ENCODE peak calls at places on chromosomes 11 and 22, in seven cellular contexts. G is stomach, L is lower lobe of right lung, C is progenitor cell of endocrine pancreas, H is WTC11, O is nephron progenitor cell, P is MCF 10A. N is an unnamed sample.

GRCh38 chr11:27458182-27458581 is 14.4 kb downstream of the LGR4 start:
- DNase-seq in G (no peak), L (no peak), C (no peak), H (no peak), O (no peak), P (no peak), N (no peak)

GRCh38 chr11:91585035-91585801 is 639.4 kb upstream of the FAT3 start:
- DNase-seq in G (no peak), L (no peak), C (no peak), H (no peak), O (no peak), P (no peak), N (no peak)

GRCh38 chr11:73766763-73767162 is 5.9 kb upstream of the RAB6A start:
- DNase-seq in G (no peak), L (no peak), C (no peak), H (no peak), O (no peak), P (no peak), N (no peak)

GRCh38 chr22:20354238-20354975 is 34.5 kb upstream of the DGCR6L start:
- DNase-seq in G (no peak), L (no peak), C (no peak), H (no peak), O (no peak), P (no peak), N (no peak)

GRCh38 chr11:35134403-35135126 is 4.4 kb upstream of the CD44 start:
- DNase-seq in G (no peak), L (no peak), C (no peak), H (no peak), O (no peak), P (no peak), N (no peak)

GRCh38 chr22:31244044-31244942 is 32.2 kb downstream of the LIMK2 start:
- DNase-seq in G (no peak), L (no peak), C (no peak), H (peak), O (peak), P (peak), N (no peak)

GRCh38 chr11:118870396-118871343 is 13.0 kb upstream of the CXCR5 start:
- DNase-seq in G (no peak), L (no peak), C (no peak), H (peak), O (peak), P (no peak), N (no peak)

GRCh38 chr11:14587203-14587602 is 56.4 kb upstream of the PDE3B start:
- DNase-seq in G (no peak), L (no peak), C (no peak), H (no peak), O (no peak), P (no peak), N (no peak)

GRCh38 chr11:114496915-114497314 is 57.6 kb downstream of the REXO2 start:
- DNase-seq in G (no peak), L (no peak), C (no peak), H (no peak), O (no peak), P (no peak), N (no peak)

GRCh38 chr11:114181195-114181594 is 115.0 kb upstream of the NNMT start:
- DNase-seq in G (no peak), L (no peak), C (no peak), H (no peak), O (no peak), P (no peak), N (no peak)

GRCh38 chr22:39610246-39610645 is 39.7 kb downstream of the CACNA1I start:
- DNase-seq in G (no peak), L (no peak), C (no peak), H (no peak), O (no peak), P (no peak), N (no peak)

GRCh38 chr22:36243996-36244395 is 4.7 kb upstream of the APOL2 start:
- DNase-seq in G (no peak), L (no peak), C (no peak), H (no peak), O (no peak), P (no peak), N (no peak)

GRCh38 chr11:2801711-2802388 is 83.7 kb downstream of the CDKN1C start:
- DNase-seq in G (peak), L (peak), C (peak), H (peak), O (no peak), P (no peak), N (peak)

GRCh38 chr11:83087035-83087434 is 15.3 kb upstream of the RAB30 start:
- DNase-seq in G (no peak), L (no peak), C (no peak), H (no peak), O (no peak), P (peak), N (no peak)

GRCh38 chr11:74816664-74817063 is 68.0 kb downstream of the RNF169 start:
- DNase-seq in G (no peak), L (no peak), C (no peak), H (no peak), O (no peak), P (no peak), N (no peak)

GRCh38 chr11:124865181-124865901 is at the start of gene ROBO3:
- DNase-seq in G (no peak), L (no peak), C (no peak), H (no peak), O (no peak), P (no peak), N (peak)

DNA sequence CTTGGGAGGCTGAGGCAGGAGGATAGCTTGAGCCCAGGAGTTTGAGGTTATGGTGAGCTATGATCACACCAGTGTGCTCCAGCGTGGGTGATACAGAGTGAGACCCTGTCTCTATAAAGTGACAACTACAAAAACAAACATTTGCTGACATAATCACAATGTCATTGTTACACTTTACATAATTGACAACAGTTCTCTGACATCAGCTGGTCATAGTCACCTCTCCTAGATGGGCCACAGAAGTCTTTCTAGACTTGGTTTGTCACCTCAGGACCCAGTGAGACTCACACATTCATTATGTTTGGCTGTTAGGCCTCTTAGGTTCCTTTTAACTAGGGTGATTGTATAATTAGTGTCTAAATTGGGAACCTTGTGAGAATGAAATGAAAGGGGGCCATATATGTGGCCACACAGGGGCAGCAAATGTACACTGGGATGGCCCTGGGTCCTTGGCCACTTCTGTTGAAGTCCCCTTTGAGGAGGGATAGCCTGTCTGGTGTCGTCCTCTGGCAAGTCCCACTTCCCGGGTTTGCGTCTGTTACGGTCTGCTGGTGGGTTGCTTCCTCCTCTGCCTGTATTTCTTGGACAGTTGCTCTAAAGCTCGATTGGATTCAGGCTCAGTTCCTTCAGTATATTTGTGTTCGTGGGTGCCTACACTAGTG is 5.8 kb upstream of the PPIL2 start:
- DNase-seq in G (no peak), L (no peak), C (no peak), H (no peak), O (no peak), P (no peak), N (no peak)
- TF ChIP-seq CTCF in G (no peak), L (no peak), C (no peak), H (no peak), O (no peak), P (no peak), N (no peak)

GRCh38 chr11:55503449-55503848 is 50.8 kb upstream of the OR4C15 start:
- DNase-seq in G (no peak), L (no peak), C (no peak), H (no peak), O (no peak), P (no peak), N (no peak)
- TF ChIP-seq CTCF in G (no peak), L (no peak), C (no peak), H (no peak), O (no peak), P (no peak), N (no peak)

DNA sequence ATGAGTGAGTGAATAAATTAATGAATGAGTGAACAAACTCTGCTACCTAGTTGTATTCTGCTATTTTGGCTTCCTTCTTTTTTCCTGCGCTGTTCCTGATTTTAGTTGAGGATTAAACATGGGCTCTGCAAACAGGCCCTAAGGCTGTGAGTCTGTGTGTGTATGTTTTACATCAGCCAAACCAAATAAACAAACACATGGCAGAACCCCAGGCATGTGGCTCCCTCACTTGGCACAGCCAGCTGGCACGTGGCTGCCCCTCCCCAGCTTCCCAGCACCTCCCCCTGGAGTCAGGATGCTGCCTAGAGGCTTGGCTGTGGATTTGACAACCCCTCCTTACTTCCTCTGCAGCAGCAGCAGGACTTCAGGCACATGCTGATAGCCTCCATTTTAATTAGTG is 593.2 kb downstream of the INSC start:
- DNase-seq in G (peak), L (peak), C (no peak), H (peak), O (no peak), P (peak), N (no peak)
- TF ChIP-seq CTCF in G (no peak), L (no peak), C (no peak), H (no peak), O (no peak), P (no peak), N (no peak)

GRCh38 chr22:23565942-23566715 is 14.0 kb downstream of the IGLL1 start:
- DNase-seq in G (no peak), L (no peak), C (peak), H (peak), O (peak), P (no peak), N (peak)

GRCh38 chr22:23563111-23563510 is 17.0 kb downstream of the IGLL1 start:
- DNase-seq in G (no peak), L (no peak), C (no peak), H (no peak), O (no peak), P (no peak), N (no peak)

GRCh38 chr22:23564276-23564675 is 15.8 kb downstream of the IGLL1 start:
- DNase-seq in G (no peak), L (no peak), C (no peak), H (no peak), O (no peak), P (no peak), N (no peak)

GRCh38 chr22:23566716-23567475 is 13.2 kb downstream of the IGLL1 start:
- DNase-seq in G (no peak), L (no peak), C (no peak), H (no peak), O (no peak), P (no peak), N (no peak)

DNA sequence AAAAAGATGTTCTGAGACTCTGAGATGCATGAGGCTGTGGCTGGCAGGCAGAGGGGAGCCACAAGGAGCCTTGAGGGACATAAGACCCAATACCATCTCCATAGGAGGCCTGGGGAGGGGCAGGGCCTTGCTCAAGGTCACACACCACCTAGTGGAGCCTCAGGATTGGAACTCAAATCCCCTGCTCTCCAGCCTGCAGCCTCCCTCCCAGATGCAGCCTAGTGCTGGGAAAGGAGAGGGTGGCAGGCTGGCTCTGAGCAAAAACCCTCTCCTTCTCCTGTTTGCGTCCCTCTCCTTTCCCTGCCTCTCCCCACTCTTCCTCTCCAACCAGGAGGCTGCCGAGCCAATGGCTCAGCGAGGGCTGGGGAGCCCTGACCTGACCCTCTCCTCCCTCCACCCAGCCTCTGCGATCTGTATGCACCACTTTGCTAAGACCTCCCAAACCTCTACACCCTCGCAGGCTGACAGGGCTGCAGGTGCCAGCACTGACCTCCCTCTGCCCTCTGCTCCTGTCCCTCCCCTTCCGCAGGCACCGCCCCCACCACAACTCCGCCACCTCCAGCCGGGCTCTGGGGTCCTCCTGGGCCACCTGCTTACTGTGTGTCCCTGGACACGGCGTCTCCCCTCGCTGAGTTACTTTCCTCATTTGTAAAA is 14.7 kb downstream of the IGLL1 start:
- DNase-seq in G (no peak), L (no peak), C (peak), H (peak), O (peak), P (no peak), N (peak)
- TF ChIP-seq CTCF in G (no peak), L (no peak), C (peak), H (no peak), O (no peak), P (no peak), N (no peak)

DNA sequence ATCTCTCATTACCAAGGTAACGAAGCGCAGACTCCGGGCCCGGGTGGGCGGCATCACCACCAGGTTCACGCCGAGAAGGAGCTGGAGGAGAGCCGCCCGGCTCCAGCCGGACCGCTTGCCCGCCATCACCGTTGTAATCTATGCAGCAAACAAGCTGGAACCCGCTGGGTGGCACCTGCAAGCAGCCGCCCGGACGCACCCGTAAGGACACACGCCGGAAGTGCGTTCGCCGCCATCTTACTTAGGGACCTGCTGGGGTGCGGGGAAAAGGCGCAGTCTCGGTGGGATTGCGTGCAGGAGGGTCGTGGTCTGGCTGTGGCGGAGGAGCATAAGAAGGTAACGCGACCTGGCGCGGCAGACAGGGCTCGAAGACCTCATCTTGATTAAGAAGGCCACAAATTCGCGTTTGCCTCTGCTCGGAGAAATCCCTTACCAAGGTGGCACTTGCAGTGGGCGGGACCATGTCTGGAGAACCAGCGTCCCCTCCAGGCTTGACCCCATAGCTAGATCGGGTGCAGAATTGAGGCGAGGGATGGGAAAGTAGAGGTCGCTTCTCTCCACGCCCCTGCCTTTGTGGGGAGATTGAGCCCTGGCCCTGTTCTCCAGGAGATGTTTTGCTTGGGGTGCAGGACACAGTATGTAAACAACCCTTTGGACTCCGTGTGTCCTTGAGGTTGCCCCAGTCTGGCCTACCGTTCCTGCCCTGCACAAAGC is at the start of gene ACP2:
- DNase-seq in G (peak), L (peak), C (peak), H (peak), O (peak), P (peak), N (peak)
- TF ChIP-seq CTCF in G (no peak), L (no peak), C (peak), H (no peak), O (no peak), P (peak), N (no peak)

GRCh38 chr22:49724893-49725489 is 102.7 kb downstream of the BRD1 start:
- DNase-seq in G (peak), L (peak), C (peak), H (peak), O (peak), P (no peak), N (no peak)
- TF ChIP-seq CTCF in G (peak), L (peak), C (peak), H (peak), O (peak), P (no peak), N (no peak)

DNA sequence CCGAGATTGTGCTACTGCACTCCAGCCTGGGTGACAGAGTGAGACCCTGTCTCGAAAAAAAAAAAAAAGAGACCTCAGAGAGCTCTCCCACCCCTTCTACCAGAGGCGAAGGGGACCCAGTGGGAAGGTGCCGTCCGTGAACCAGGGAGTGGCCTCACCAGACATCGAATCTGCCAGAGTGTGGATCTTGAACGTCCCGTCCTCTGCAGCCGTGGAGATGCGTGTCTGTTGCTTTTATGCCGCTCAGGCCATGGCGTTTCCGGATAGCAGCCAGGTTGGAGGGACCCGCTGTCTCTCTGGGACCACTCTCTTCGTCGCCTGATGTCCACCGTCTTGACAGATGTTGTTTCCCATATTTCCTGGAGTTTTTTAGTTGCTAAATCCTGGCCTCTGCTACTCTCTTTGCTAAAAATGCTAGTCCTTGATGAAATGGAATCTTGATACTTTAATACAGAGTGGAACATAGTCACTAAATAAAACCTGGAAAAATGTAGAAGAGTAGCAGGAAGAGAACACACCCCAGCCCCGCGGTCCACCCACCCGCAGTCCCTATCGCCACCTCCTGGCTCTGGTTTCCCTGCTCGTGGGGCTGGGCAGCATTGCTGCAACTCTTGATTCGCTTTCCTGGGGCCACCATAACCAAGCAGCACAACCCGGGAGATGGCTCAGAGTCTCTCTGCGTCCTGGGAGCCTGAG is 12.0 kb upstream of the MUC6 start:
- DNase-seq in G (no peak), L (no peak), C (no peak), H (peak), O (peak), P (no peak), N (peak)
- TF ChIP-seq CTCF in G (no peak), L (no peak), C (no peak), H (no peak), O (no peak), P (no peak), N (no peak)

DNA sequence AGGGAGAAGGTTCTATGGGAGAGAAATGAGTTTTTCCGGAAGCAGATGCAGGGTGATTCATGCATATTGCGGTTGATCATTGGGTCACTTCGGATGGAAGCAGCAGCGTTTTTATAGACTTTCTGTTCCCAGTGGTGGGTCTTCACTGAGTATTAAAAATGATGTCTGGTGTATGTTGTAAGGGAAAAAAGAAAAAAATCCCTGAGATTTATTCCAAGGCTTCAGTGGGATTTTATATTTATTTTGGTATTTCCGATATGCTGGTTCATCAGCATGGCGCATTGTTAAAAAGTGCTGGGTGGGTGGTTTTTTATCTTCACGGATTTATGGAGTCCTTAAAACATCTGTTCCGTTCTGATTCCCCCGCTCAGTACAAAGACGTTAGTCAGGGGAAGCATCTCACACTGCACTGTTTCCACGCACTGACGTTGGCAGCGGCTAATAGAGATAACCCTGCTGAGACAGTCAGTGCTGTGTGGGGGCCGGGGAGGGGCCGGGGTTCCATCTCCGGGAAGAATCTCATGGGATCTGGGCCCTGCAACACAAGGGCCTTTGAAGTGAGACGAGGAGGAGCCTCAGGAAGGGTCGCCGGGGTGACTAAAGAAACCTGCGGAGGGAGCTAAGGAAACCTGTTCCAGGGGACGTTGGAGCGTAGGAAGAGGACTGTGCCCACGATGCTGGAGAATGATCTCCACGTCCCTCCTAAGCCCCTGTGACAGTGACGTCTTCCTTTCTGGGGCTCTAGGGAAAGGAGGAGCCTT is 390.0 kb downstream of the NTM start:
- DNase-seq in G (no peak), L (no peak), C (no peak), H (peak), O (peak), P (no peak), N (peak)
- TF ChIP-seq CTCF in G (no peak), L (no peak), C (peak), H (no peak), O (no peak), P (no peak), N (no peak)

GRCh38 chr11:36948445-36949171 is 350.6 kb upstream of the RAG2 start:
- DNase-seq in G (no peak), L (no peak), C (no peak), H (no peak), O (no peak), P (no peak), N (no peak)

GRCh38 chr11:36945384-36945783 is 347.3 kb upstream of the RAG2 start:
- DNase-seq in G (no peak), L (no peak), C (no peak), H (no peak), O (no peak), P (peak), N (no peak)
- TF ChIP-seq CTCF in G (no peak), L (no peak), C (peak), H (no peak), O (peak), P (peak), N (peak)

GRCh38 chr11:109519253-109519652 is 97.3 kb downstream of the C11orf87 start:
- DNase-seq in G (no peak), L (no peak), C (no peak), H (no peak), O (no peak), P (no peak), N (no peak)
- TF ChIP-seq CTCF in G (no peak), L (no peak), C (no peak), H (no peak), O (no peak), P (no peak), N (no peak)